ENCODE peak calls at places on chromosomes 12 and 14, in nine cellular contexts. S is GOT3; R is left ventricle myocardium superior; W is stimulated activated CD4-positive, alpha-beta T cell treated with anti-CD3 and anti-CD28 coated beads, Interleukin-4, amount 100 ng/mL, for 24 hours; Q is KBM-7; O is SW480; F is memory B cell; Z is left colon; L is Calu3. C is an unnamed sample.

GRCh38 chr12:124392991-124393790 is 98.3 kb downstream of the RFLNA start:
- DNase-seq in Q (no peak), R (peak), O (no peak), L (peak), F (no peak), Z (peak), S (no peak), W (no peak), C (no peak)

GRCh38 chr12:3205742-3206519 is 128.8 kb downstream of the TSPAN9 start:
- DNase-seq in W (no peak), Q (no peak), L (peak), S (no peak), O (no peak), F (no peak), Z (no peak), R (peak), C (no peak)

GRCh38 chr14:35991356-35991755 is 165.2 kb downstream of the BRMS1L start:
- DNase-seq in L (no peak), W (no peak), S (no peak), Q (no peak), Z (no peak), F (no peak), R (no peak), O (no peak), C (no peak)

GRCh38 chr12:122123051-122123760 is 44.6 kb downstream of the MLXIP start:
- DNase-seq in W (peak), O (peak), Q (peak), L (peak), S (no peak), Z (peak), F (peak), R (peak), C (no peak)

GRCh38 chr14:103205541-103205906 is 82.3 kb downstream of the TNFAIP2 start:
- DNase-seq in O (no peak), L (no peak), R (no peak), F (no peak), Z (no peak), Q (no peak), W (no peak), S (no peak), C (no peak)

GRCh38 chr12:42086021-42086420 is 58.7 kb downstream of the GXYLT1 start:
- DNase-seq in O (no peak), F (no peak), L (no peak), S (no peak), R (no peak), W (no peak), Q (no peak), Z (no peak), C (no peak)

GRCh38 chr14:69090187-69090789 is 62.6 kb downstream of the DCAF5 start:
- DNase-seq in F (no peak), Q (peak), L (peak), W (peak), Z (no peak), R (no peak), O (peak), S (no peak), C (no peak)

GRCh38 chr14:76928301-76928700 is 100.2 kb downstream of the IRF2BPL start:
- DNase-seq in W (no peak), L (no peak), S (no peak), Z (no peak), R (no peak), Q (no peak), O (no peak), F (no peak), C (no peak)

GRCh38 chr14:93951798-93952540 is 24.4 kb downstream of the ASB2 start:
- DNase-seq in R (peak), S (no peak), F (no peak), Z (no peak), Q (no peak), L (no peak), O (no peak), W (no peak), C (no peak)

GRCh38 chr12:130153803-130154202 is 8.5 kb upstream of the FZD10 start:
- DNase-seq in Z (no peak), W (no peak), L (no peak), O (no peak), Q (no peak), F (no peak), S (no peak), R (no peak), C (no peak)

GRCh38 chr12:54751493-54751892 is 102.8 kb upstream of the MUCL1 start:
- DNase-seq in R (no peak), L (no peak), S (no peak), W (no peak), Q (no peak), O (no peak), F (no peak), Z (no peak), C (no peak)

GRCh38 chr14:84864582-84865271 is 665.2 kb upstream of the FLRT2 start:
- DNase-seq in Q (no peak), L (no peak), Z (no peak), F (no peak), O (no peak), R (no peak), S (no peak), W (no peak), C (no peak)